ENCODE peak calls at places on chromosomes 7 and 10, in nine cellular contexts. One of them, this sample, is unnamed.
A peak's percentile ranks its signal among the peaks of the same experiment; 100 is the strongest.

GRCh38 chr7:158638001-158638400 is 50.4 kb upstream of the PTPRN2 start:
- DNase-seq in Caco-2: no peak
- DNase-seq in GM13977: no peak
- DNase-seq in hepatocyte: no peak
- DNase-seq in CD4-positive, alpha-beta T cell: no peak
- DNase-seq in foreskin fibroblast: no peak
- DNase-seq in HFFc6: no peak
- DNase-seq in nephron progenitor cell: no peak
- DNase-seq in glutamatergic neuron: no peak
- DNase-seq in this sample: no peak

GRCh38 chr7:2509298-2509906 is 10.2 kb upstream of the LFNG start:
- DNase-seq in Caco-2: no peak
- DNase-seq in GM13977: no peak
- DNase-seq in hepatocyte: no peak
- DNase-seq in CD4-positive, alpha-beta T cell: no peak
- DNase-seq in foreskin fibroblast: no peak
- DNase-seq in HFFc6: no peak
- DNase-seq in nephron progenitor cell: no peak
- DNase-seq in glutamatergic neuron: peak; percentile 54
- DNase-seq in this sample: no peak

GRCh38 chr10:70296406-70296899 is 12.6 kb upstream of the NPFFR1 start:
- DNase-seq in Caco-2: no peak
- DNase-seq in GM13977: no peak
- DNase-seq in hepatocyte: peak; percentile 48
- DNase-seq in CD4-positive, alpha-beta T cell: no peak
- DNase-seq in foreskin fibroblast: peak; percentile 93
- DNase-seq in HFFc6: peak; percentile 82
- DNase-seq in nephron progenitor cell: no peak
- DNase-seq in glutamatergic neuron: no peak
- DNase-seq in this sample: no peak

GRCh38 chr7:42167206-42167913 is 69.6 kb downstream of the GLI3 start:
- DNase-seq in Caco-2: no peak
- DNase-seq in GM13977: no peak
- DNase-seq in hepatocyte: no peak
- DNase-seq in CD4-positive, alpha-beta T cell: no peak
- DNase-seq in foreskin fibroblast: no peak
- DNase-seq in HFFc6: no peak
- DNase-seq in nephron progenitor cell: no peak
- DNase-seq in glutamatergic neuron: no peak
- DNase-seq in this sample: no peak

GRCh38 chr7:108280136-108280535 is 150.0 kb upstream of the LAMB4 start:
- DNase-seq in Caco-2: no peak
- DNase-seq in GM13977: no peak
- DNase-seq in hepatocyte: peak; percentile 8
- DNase-seq in CD4-positive, alpha-beta T cell: no peak
- DNase-seq in foreskin fibroblast: no peak
- DNase-seq in HFFc6: no peak
- DNase-seq in nephron progenitor cell: no peak
- DNase-seq in glutamatergic neuron: no peak
- DNase-seq in this sample: no peak

GRCh38 chr7:5001003-5001402 is 42.0 kb upstream of the MMD2 start:
- DNase-seq in Caco-2: no peak
- DNase-seq in GM13977: no peak
- DNase-seq in hepatocyte: no peak
- DNase-seq in CD4-positive, alpha-beta T cell: no peak
- DNase-seq in foreskin fibroblast: no peak
- DNase-seq in HFFc6: no peak
- DNase-seq in nephron progenitor cell: no peak
- DNase-seq in glutamatergic neuron: no peak
- DNase-seq in this sample: no peak

GRCh38 chr7:43559171-43559938 is 23.6 kb upstream of the STK17A start:
- DNase-seq in Caco-2: no peak
- DNase-seq in GM13977: no peak
- DNase-seq in hepatocyte: no peak
- DNase-seq in CD4-positive, alpha-beta T cell: no peak
- DNase-seq in foreskin fibroblast: no peak
- DNase-seq in HFFc6: no peak
- DNase-seq in nephron progenitor cell: no peak
- DNase-seq in glutamatergic neuron: no peak
- DNase-seq in this sample: no peak

GRCh38 chr10:104316321-104317099 is 21.8 kb downstream of the ITPRIP start:
- DNase-seq in Caco-2: no peak
- DNase-seq in GM13977: no peak
- DNase-seq in hepatocyte: no peak
- DNase-seq in CD4-positive, alpha-beta T cell: no peak
- DNase-seq in foreskin fibroblast: no peak
- DNase-seq in HFFc6: no peak
- DNase-seq in nephron progenitor cell: no peak
- DNase-seq in glutamatergic neuron: no peak
- DNase-seq in this sample: no peak

GRCh38 chr7:69800495-69800894 is 202.2 kb downstream of the AUTS2 start:
- DNase-seq in Caco-2: peak; percentile 80
- DNase-seq in GM13977: no peak
- DNase-seq in hepatocyte: peak; percentile 79
- DNase-seq in CD4-positive, alpha-beta T cell: no peak
- DNase-seq in foreskin fibroblast: no peak
- DNase-seq in HFFc6: no peak
- DNase-seq in nephron progenitor cell: peak; percentile 37
- DNase-seq in glutamatergic neuron: no peak
- DNase-seq in this sample: no peak

GRCh38 chr7:721619-722248 is 4.8 kb upstream of the DNAAF5 start:
- DNase-seq in Caco-2: no peak
- DNase-seq in GM13977: no peak
- DNase-seq in hepatocyte: no peak
- DNase-seq in CD4-positive, alpha-beta T cell: no peak
- DNase-seq in foreskin fibroblast: no peak
- DNase-seq in HFFc6: no peak
- DNase-seq in nephron progenitor cell: no peak
- DNase-seq in glutamatergic neuron: no peak
- DNase-seq in this sample: no peak

GRCh38 chr10:126917975-126918908 is 13.0 kb downstream of the DOCK1 start:
- DNase-seq in Caco-2: no peak
- DNase-seq in GM13977: no peak
- DNase-seq in hepatocyte: no peak
- DNase-seq in CD4-positive, alpha-beta T cell: no peak
- DNase-seq in foreskin fibroblast: no peak
- DNase-seq in HFFc6: no peak
- DNase-seq in nephron progenitor cell: no peak
- DNase-seq in glutamatergic neuron: peak; percentile 23
- DNase-seq in this sample: no peak

GRCh38 chr10:71548494-71548846 is 151.8 kb downstream of the CDH23 start:
- DNase-seq in Caco-2: no peak
- DNase-seq in GM13977: peak; percentile 51
- DNase-seq in hepatocyte: peak; percentile 46
- DNase-seq in CD4-positive, alpha-beta T cell: no peak
- DNase-seq in foreskin fibroblast: no peak
- DNase-seq in HFFc6: no peak
- DNase-seq in nephron progenitor cell: peak; percentile 30
- DNase-seq in glutamatergic neuron: peak; percentile 78
- DNase-seq in this sample: peak; percentile 57
- TF ChIP-seq CTCF in Caco-2: no peak
- TF ChIP-seq CTCF in GM13977: no peak
- TF ChIP-seq CTCF in hepatocyte: peak; percentile 45
- TF ChIP-seq CTCF in CD4-positive, alpha-beta T cell: no peak
- TF ChIP-seq CTCF in foreskin fibroblast: peak; percentile 34
- TF ChIP-seq CTCF in HFFc6: peak; percentile 71
- TF ChIP-seq CTCF in nephron progenitor cell: peak; percentile 39
- TF ChIP-seq CTCF in glutamatergic neuron: peak; percentile 73
- TF ChIP-seq CTCF in this sample: peak; percentile 42

DNA sequence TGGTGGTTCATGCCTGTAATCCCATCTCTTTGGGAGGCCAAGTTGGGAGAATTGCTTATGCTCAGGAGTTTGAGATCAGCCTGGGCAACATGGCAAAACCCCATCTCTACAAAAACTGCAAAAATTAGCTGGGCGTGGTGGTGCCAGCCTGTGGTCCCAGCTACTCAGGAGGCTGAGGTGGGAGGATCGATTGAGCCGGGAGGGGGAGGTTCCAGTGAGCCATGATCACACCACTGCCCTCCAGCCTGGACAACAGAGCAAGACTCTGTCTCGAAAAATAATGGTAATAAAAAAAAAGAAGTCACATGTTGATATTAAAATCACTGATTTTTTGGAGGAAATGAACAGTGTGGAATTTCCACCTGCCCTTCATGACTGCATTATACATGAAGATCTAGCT is 15.8 kb downstream of the PHYH start:
- DNase-seq in Caco-2: no peak
- DNase-seq in GM13977: no peak
- DNase-seq in hepatocyte: no peak
- DNase-seq in CD4-positive, alpha-beta T cell: no peak
- DNase-seq in foreskin fibroblast: no peak
- DNase-seq in HFFc6: no peak
- DNase-seq in nephron progenitor cell: no peak
- DNase-seq in glutamatergic neuron: no peak
- DNase-seq in this sample: no peak
- TF ChIP-seq CTCF in Caco-2: no peak
- TF ChIP-seq CTCF in GM13977: no peak
- TF ChIP-seq CTCF in hepatocyte: no peak
- TF ChIP-seq CTCF in CD4-positive, alpha-beta T cell: no peak
- TF ChIP-seq CTCF in foreskin fibroblast: no peak
- TF ChIP-seq CTCF in HFFc6: no peak
- TF ChIP-seq CTCF in nephron progenitor cell: no peak
- TF ChIP-seq CTCF in glutamatergic neuron: no peak
- TF ChIP-seq CTCF in this sample: no peak

GRCh38 chr10:30048768-30049507 is 10.4 kb downstream of the JCAD start:
- DNase-seq in Caco-2: no peak
- DNase-seq in GM13977: no peak
- DNase-seq in hepatocyte: no peak
- DNase-seq in CD4-positive, alpha-beta T cell: no peak
- DNase-seq in foreskin fibroblast: no peak
- DNase-seq in HFFc6: no peak
- DNase-seq in nephron progenitor cell: no peak
- DNase-seq in glutamatergic neuron: no peak
- DNase-seq in this sample: no peak
- TF ChIP-seq CTCF in Caco-2: no peak
- TF ChIP-seq CTCF in GM13977: no peak
- TF ChIP-seq CTCF in hepatocyte: no peak
- TF ChIP-seq CTCF in CD4-positive, alpha-beta T cell: no peak
- TF ChIP-seq CTCF in foreskin fibroblast: no peak
- TF ChIP-seq CTCF in HFFc6: no peak
- TF ChIP-seq CTCF in nephron progenitor cell: no peak
- TF ChIP-seq CTCF in glutamatergic neuron: no peak
- TF ChIP-seq CTCF in this sample: no peak

GRCh38 chr7:124390301-124390700 is 357.4 kb upstream of the TMEM229A start:
- DNase-seq in Caco-2: no peak
- DNase-seq in GM13977: no peak
- DNase-seq in hepatocyte: no peak
- DNase-seq in CD4-positive, alpha-beta T cell: no peak
- DNase-seq in foreskin fibroblast: no peak
- DNase-seq in HFFc6: no peak
- DNase-seq in nephron progenitor cell: no peak
- DNase-seq in glutamatergic neuron: no peak
- DNase-seq in this sample: no peak
- TF ChIP-seq CTCF in Caco-2: no peak
- TF ChIP-seq CTCF in GM13977: no peak
- TF ChIP-seq CTCF in hepatocyte: no peak
- TF ChIP-seq CTCF in CD4-positive, alpha-beta T cell: no peak
- TF ChIP-seq CTCF in foreskin fibroblast: no peak
- TF ChIP-seq CTCF in HFFc6: no peak
- TF ChIP-seq CTCF in nephron progenitor cell: no peak
- TF ChIP-seq CTCF in glutamatergic neuron: no peak
- TF ChIP-seq CTCF in this sample: no peak

GRCh38 chr7:23418046-23418445 is 52.2 kb downstream of the IGF2BP3 start:
- DNase-seq in Caco-2: no peak
- DNase-seq in GM13977: no peak
- DNase-seq in hepatocyte: no peak
- DNase-seq in CD4-positive, alpha-beta T cell: no peak
- DNase-seq in foreskin fibroblast: peak; percentile 39
- DNase-seq in HFFc6: peak; percentile 14
- DNase-seq in nephron progenitor cell: no peak
- DNase-seq in glutamatergic neuron: no peak
- DNase-seq in this sample: no peak
- TF ChIP-seq CTCF in Caco-2: no peak
- TF ChIP-seq CTCF in GM13977: no peak
- TF ChIP-seq CTCF in hepatocyte: no peak
- TF ChIP-seq CTCF in CD4-positive, alpha-beta T cell: no peak
- TF ChIP-seq CTCF in foreskin fibroblast: no peak
- TF ChIP-seq CTCF in HFFc6: no peak
- TF ChIP-seq CTCF in nephron progenitor cell: no peak
- TF ChIP-seq CTCF in glutamatergic neuron: no peak
- TF ChIP-seq CTCF in this sample: no peak

GRCh38 chr10:93204494-93205485 is 131.1 kb downstream of the CYP26A1 start:
- DNase-seq in Caco-2: no peak
- DNase-seq in GM13977: no peak
- DNase-seq in hepatocyte: no peak
- DNase-seq in CD4-positive, alpha-beta T cell: no peak
- DNase-seq in foreskin fibroblast: no peak
- DNase-seq in HFFc6: no peak
- DNase-seq in nephron progenitor cell: no peak
- DNase-seq in glutamatergic neuron: no peak
- DNase-seq in this sample: no peak
- TF ChIP-seq CTCF in Caco-2: no peak
- TF ChIP-seq CTCF in GM13977: no peak
- TF ChIP-seq CTCF in hepatocyte: no peak
- TF ChIP-seq CTCF in CD4-positive, alpha-beta T cell: no peak
- TF ChIP-seq CTCF in foreskin fibroblast: no peak
- TF ChIP-seq CTCF in HFFc6: no peak
- TF ChIP-seq CTCF in nephron progenitor cell: no peak
- TF ChIP-seq CTCF in glutamatergic neuron: no peak
- TF ChIP-seq CTCF in this sample: no peak

GRCh38 chr7:128017460-128017859 is 13.8 kb downstream of the LRRC4 start:
- DNase-seq in Caco-2: no peak
- DNase-seq in GM13977: no peak
- DNase-seq in hepatocyte: no peak
- DNase-seq in CD4-positive, alpha-beta T cell: no peak
- DNase-seq in foreskin fibroblast: no peak
- DNase-seq in HFFc6: no peak
- DNase-seq in nephron progenitor cell: no peak
- DNase-seq in glutamatergic neuron: no peak
- DNase-seq in this sample: no peak

GRCh38 chr7:128019330-128019729 is 11.9 kb downstream of the LRRC4 start:
- DNase-seq in Caco-2: no peak
- DNase-seq in GM13977: no peak
- DNase-seq in hepatocyte: no peak
- DNase-seq in CD4-positive, alpha-beta T cell: no peak
- DNase-seq in foreskin fibroblast: no peak
- DNase-seq in HFFc6: no peak
- DNase-seq in nephron progenitor cell: no peak
- DNase-seq in glutamatergic neuron: no peak
- DNase-seq in this sample: no peak

GRCh38 chr7:128017880-128018845 is 13.1 kb downstream of the LRRC4 start:
- DNase-seq in Caco-2: no peak
- DNase-seq in GM13977: no peak
- DNase-seq in hepatocyte: no peak
- DNase-seq in CD4-positive, alpha-beta T cell: no peak
- DNase-seq in foreskin fibroblast: no peak
- DNase-seq in HFFc6: no peak
- DNase-seq in nephron progenitor cell: no peak
- DNase-seq in glutamatergic neuron: no peak
- DNase-seq in this sample: no peak

GRCh38 chr7:128021361-128021760 is 9.9 kb downstream of the LRRC4 start:
- DNase-seq in Caco-2: no peak
- DNase-seq in GM13977: no peak
- DNase-seq in hepatocyte: peak; percentile 37
- DNase-seq in CD4-positive, alpha-beta T cell: no peak
- DNase-seq in foreskin fibroblast: no peak
- DNase-seq in HFFc6: peak; percentile 36
- DNase-seq in nephron progenitor cell: no peak
- DNase-seq in glutamatergic neuron: no peak
- DNase-seq in this sample: no peak

GRCh38 chr7:128020161-128020560 is 11.1 kb downstream of the LRRC4 start:
- DNase-seq in Caco-2: peak; percentile 49
- DNase-seq in GM13977: no peak
- DNase-seq in hepatocyte: no peak
- DNase-seq in CD4-positive, alpha-beta T cell: no peak
- DNase-seq in foreskin fibroblast: no peak
- DNase-seq in HFFc6: no peak
- DNase-seq in nephron progenitor cell: no peak
- DNase-seq in glutamatergic neuron: no peak
- DNase-seq in this sample: no peak
- TF ChIP-seq CTCF in Caco-2: peak; percentile 40
- TF ChIP-seq CTCF in GM13977: peak; percentile 47
- TF ChIP-seq CTCF in hepatocyte: peak; percentile 18
- TF ChIP-seq CTCF in CD4-positive, alpha-beta T cell: no peak
- TF ChIP-seq CTCF in foreskin fibroblast: peak; percentile 7
- TF ChIP-seq CTCF in HFFc6: peak; percentile 79
- TF ChIP-seq CTCF in nephron progenitor cell: peak; percentile 20
- TF ChIP-seq CTCF in glutamatergic neuron: peak; percentile 76
- TF ChIP-seq CTCF in this sample: peak; percentile 19

This sample was measured in GM10248.